ENCODE peak calls at places on chromosome 11, in four cellular contexts. X, B, Y and Z are unnamed samples. For H3K4me1, the result is how much of the 10 kb centered on the place peaks cover.

GRCh38 chr11:45298718-45299117 is 12.6 kb upstream of the SYT13 start:
- DNase-seq in X (no peak), B (peak), Y (no peak), Z (peak)

GRCh38 chr11:129102756-129103155 is 89.4 kb downstream of the ARHGAP32 start:
- DNase-seq in X (no peak), B (no peak), Y (no peak), Z (no peak)

GRCh38 chr11:119685073-119685746 is 43.8 kb downstream of the NECTIN1 start:
- DNase-seq in X (no peak), B (no peak), Y (peak), Z (no peak)

GRCh38 chr11:58927393-58928081 is 11.8 kb upstream of the GLYATL1 start:
- DNase-seq in X (peak), B (peak), Y (peak), Z (peak)

GRCh38 chr11:71568707-71569349 is 3.5 kb downstream of the KRTAP5-10 start:
- DNase-seq in X (peak), B (no peak), Y (peak), Z (no peak)

GRCh38 chr11:11416917-11417316 is 63.9 kb upstream of the CSNK2A3 start:
- DNase-seq in X (peak), B (no peak), Y (peak), Z (no peak)

GRCh38 chr11:91100432-91100831 is 877.6 kb upstream of the CHORDC1 start:
- DNase-seq in X (no peak), B (no peak), Y (peak), Z (no peak)

GRCh38 chr11:20000393-20001134 is 159.7 kb downstream of the DBX1 start:
- DNase-seq in X (no peak), B (no peak), Y (no peak), Z (peak)

GRCh38 chr11:63274776-63275175 is 31.4 kb upstream of the SLC22A25 start:
- DNase-seq in X (no peak), B (no peak), Y (peak), Z (peak)

GRCh38 chr11:79413258-79413657 is 27.6 kb downstream of the TENM4 start:
- DNase-seq in X (peak), B (no peak), Y (no peak), Z (peak)

GRCh38 chr11:76644591-76644990 is 26.0 kb downstream of the LRRC32 start:
- DNase-seq in X (peak), B (no peak), Y (peak), Z (no peak)

GRCh38 chr11:84316866-84317560 is 1030.8 kb upstream of the CCDC90B start:
- DNase-seq in X (peak), B (no peak), Y (peak), Z (peak)

GRCh38 chr11:44911031-44911814 is 39.5 kb downstream of the TP53I11 start:
- DNase-seq in X (peak), B (peak), Y (peak), Z (peak)

GRCh38 chr11:112961146-112961668 is at the start of gene NCAM1:
- DNase-seq in X (peak), B (peak), Y (peak), Z (peak)

GRCh38 chr11:74689666-74690065 is 41.6 kb downstream of the CHRDL2 start:
- DNase-seq in X (peak), B (no peak), Y (peak), Z (no peak)

GRCh38 chr11:110990316-110990715 is 255.2 kb upstream of the POU2AF2 start:
- DNase-seq in X (peak), B (no peak), Y (no peak), Z (no peak)

GRCh38 chr11:96054870-96055705 is 131.2 kb upstream of the MTMR2 start:
- DNase-seq in X (peak), B (peak), Y (peak), Z (peak)

GRCh38 chr11:3906166-3906565 is 50.7 kb downstream of the STIM1 start:
- DNase-seq in X (peak), B (no peak), Y (peak), Z (no peak)
- H3K4me1 ChIP-seq in X (under half), B (half or more), Y (half or more), Z (under half)

DNA sequence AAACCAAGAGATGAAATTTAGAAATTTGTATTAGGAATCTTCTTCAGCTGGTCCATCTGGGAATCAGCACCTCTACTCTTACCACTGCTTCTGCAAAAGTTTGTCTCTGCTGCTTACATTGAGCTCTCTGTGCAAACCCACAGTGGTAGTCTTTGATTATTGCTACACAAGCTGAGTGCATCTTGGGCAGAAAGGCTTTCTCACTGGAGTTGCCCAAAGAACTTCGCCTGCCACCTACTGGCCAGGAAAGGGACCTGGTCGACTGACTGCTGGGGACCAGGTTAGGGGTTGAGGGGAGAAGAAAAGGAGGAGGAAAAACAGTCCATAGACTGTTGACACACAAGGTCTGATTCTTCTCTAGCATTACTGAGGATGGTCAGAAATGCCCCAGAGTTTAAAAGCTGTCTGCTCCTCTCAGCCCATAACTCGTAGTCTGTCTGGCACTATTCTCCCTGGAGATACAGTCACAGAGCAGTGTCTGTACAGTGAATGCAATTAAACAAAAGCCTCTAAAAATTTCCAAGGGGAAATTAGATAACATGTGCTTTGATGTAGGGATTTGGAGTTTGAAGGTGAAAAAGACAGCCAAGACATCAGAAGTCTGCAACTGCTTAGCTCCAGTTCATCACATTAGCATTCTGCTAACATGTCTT is 215.0 kb upstream of the CTSC start:
- DNase-seq in X (peak), B (peak), Y (peak), Z (peak)
- TF ChIP-seq EZH2phosphoT487 in X (no peak), B (no peak), Y (no peak), Z (no peak)

GRCh38 chr11:13333456-13333957 is 55.9 kb downstream of the BMAL1 start:
- DNase-seq in X (peak), B (no peak), Y (peak), Z (no peak)

GRCh38 chr11:13336246-13336873 is 58.8 kb downstream of the BMAL1 start:
- DNase-seq in X (peak), B (no peak), Y (no peak), Z (no peak)

GRCh38 chr11:13337986-13338436 is 60.4 kb downstream of the BMAL1 start:
- DNase-seq in X (peak), B (no peak), Y (no peak), Z (no peak)

GRCh38 chr11:13334068-13334785 is 56.6 kb downstream of the BMAL1 start:
- DNase-seq in X (peak), B (no peak), Y (peak), Z (no peak)

DNA sequence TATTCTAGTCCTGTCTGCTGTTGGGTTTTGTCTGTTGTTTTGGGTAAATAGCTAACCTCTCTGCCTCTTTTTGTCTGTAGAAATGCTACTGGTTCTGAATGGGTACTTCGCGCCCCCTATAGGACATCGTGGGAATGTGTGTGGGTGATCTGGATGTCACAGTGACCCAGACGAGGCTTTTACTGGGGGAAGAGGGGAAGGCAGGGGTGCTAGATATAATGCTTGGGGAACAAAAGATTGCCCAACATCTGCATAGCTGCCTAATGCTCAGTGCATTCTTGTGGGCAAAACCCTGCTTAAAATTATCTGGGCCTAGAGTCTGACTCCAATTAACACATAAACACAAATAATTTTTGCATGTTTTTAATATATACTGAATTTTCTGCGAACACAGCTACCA is 57.7 kb downstream of the BMAL1 start:
- DNase-seq in X (peak), B (peak), Y (peak), Z (peak)
- H3K4me1 ChIP-seq in X (half or more), B (under half), Y (half or more), Z (under half)

GRCh38 chr11:843818-844692 is 1.4 kb downstream of the TSPAN4 start:
- DNase-seq in X (peak), B (no peak), Y (peak), Z (peak)
- TF ChIP-seq EZH2phosphoT487 in X (no peak), B (no peak), Y (peak), Z (no peak)

DNA sequence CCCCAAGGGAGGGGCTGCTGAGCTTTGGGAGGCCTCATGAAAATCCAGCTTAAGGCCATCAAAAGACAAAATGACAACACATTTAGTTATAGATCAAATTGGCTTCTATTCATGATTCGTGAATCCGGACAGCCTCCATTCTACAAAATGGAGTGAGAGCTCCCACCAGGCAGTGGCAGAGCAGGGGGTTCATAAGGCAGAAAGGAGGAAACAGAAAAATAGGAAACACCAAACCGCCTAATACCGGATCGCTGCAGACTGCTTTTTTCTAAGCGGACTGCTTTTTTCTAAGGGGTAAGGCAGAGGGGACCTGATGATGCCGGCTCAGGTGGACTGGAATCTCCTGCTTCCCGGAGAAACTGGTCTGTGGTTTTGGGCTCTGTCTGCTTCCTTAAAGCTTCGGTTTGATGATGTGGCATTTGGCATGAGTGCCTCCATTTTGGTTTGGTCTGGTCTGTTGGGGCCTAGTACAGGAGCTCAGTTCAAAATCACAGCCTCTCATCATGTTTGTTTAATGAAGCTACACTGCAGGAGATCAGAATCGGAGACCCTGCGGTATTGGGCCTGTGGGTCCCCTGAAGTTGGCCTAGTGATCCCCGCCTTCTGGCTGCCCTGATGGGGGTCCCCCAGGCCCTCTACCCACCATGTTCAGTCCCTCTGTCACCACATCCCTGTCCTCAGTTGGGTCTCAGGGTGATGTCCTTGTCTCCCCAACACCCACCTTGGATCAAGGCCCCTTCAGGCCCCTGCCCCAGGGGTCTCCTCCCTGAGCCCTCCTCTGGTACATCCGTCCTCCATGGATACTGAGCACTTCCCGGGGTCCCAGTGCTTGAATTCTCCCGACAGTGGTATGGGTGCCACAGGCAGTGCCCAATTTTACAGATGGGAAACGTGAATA is 1.2 kb downstream of the ALDH3B1 start:
- DNase-seq in X (no peak), B (no peak), Y (no peak), Z (no peak)
- H3K4me1 ChIP-seq in X (under half), B (under half), Y (half or more), Z (under half)

GRCh38 chr11:37505406-37505805 is 907.4 kb upstream of the RAG2 start:
- DNase-seq in X (no peak), B (no peak), Y (peak), Z (peak)

GRCh38 chr11:37502202-37502601 is 904.2 kb upstream of the RAG2 start:
- DNase-seq in X (no peak), B (no peak), Y (no peak), Z (no peak)

GRCh38 chr11:37503411-37504065 is 905.5 kb upstream of the RAG2 start:
- DNase-seq in X (no peak), B (no peak), Y (peak), Z (no peak)

GRCh38 chr11:37504925-37505324 is 906.9 kb upstream of the RAG2 start:
- DNase-seq in X (peak), B (no peak), Y (peak), Z (no peak)

GRCh38 chr11:37504066-37504611 is 906.1 kb upstream of the RAG2 start:
- DNase-seq in X (peak), B (no peak), Y (peak), Z (peak)
- TF ChIP-seq EZH2phosphoT487 in X (no peak), B (no peak), Y (no peak), Z (no peak)

GRCh38 chr11:61769169-61769920 is 16.9 kb downstream of the MYRF start:
- DNase-seq in X (no peak), B (no peak), Y (no peak), Z (peak)

GRCh38 chr11:61771195-61771894 is 18.9 kb downstream of the MYRF start:
- DNase-seq in X (no peak), B (no peak), Y (no peak), Z (no peak)

GRCh38 chr11:61771995-61772455 is 19.6 kb downstream of the MYRF start:
- DNase-seq in X (no peak), B (no peak), Y (no peak), Z (peak)

GRCh38 chr11:61768376-61769076 is 16.1 kb downstream of the MYRF start:
- DNase-seq in X (no peak), B (no peak), Y (no peak), Z (no peak)

DNA sequence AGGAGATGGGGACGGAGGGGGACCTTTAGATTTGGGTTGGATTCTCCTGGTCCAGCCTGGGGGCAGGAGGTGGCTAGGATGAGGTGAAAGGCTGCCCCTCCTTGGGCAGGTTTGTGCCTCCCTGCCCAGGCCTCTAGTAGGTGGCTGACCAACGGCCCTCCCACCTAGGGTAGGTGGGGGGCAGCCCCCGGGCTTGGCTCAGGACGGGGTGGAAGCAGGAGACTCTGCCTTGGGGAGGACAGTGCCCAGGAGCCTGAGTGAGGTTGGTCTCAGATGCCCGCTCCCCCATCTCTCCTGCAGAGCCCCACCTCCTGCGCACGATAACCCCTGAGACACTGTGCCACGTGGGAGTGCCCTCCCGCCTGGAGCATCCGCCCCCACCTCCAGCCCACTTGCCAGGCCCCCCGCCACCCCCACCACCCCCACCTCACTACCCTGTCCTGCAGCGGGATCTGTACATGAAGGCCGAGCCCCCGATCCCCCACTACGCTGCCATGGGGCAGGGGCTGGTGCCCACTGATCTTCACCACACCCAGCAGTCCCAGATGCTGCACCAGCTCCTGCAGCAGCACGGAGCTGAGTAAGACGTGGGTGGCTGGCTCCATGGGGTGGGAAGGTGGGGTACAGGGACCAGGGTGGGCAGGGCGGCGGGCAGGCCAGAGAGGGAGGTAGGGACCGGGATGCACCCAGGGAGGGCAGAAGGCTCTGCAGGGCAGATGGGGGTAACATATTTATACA is 17.7 kb downstream of the MYRF start:
- DNase-seq in X (no peak), B (no peak), Y (no peak), Z (no peak)
- H3K4me1 ChIP-seq in X (under half), B (under half), Y (under half), Z (under half)